ENCODE peak calls at places on chromosomes 13 and 19, in four cellular contexts. One of them, this sample, is unnamed.

GRCh38 chr13:28532226-28533048 is 37.5 kb upstream of the FLT1 start:
- DNase-seq in RWPE1: no peak
- DNase-seq in stimulated activated CD4-positive, alpha-beta T cell treated with anti-CD3 and anti-CD28 coated beads, Interleukin-4, amount 100 ng/mL, for 4 hours: no peak
- DNase-seq in aorta: no peak
- DNase-seq in this sample: no peak

GRCh38 chr19:18223860-18224524 is 2.2 kb downstream of the PDE4C start:
- DNase-seq in RWPE1: peak; percentile 55
- DNase-seq in stimulated activated CD4-positive, alpha-beta T cell treated with anti-CD3 and anti-CD28 coated beads, Interleukin-4, amount 100 ng/mL, for 4 hours: peak; percentile 17
- DNase-seq in aorta: no peak
- DNase-seq in this sample: no peak

GRCh38 chr13:34523401-34523800 is 418.7 kb upstream of the NBEA start:
- DNase-seq in RWPE1: peak; percentile 4
- DNase-seq in stimulated activated CD4-positive, alpha-beta T cell treated with anti-CD3 and anti-CD28 coated beads, Interleukin-4, amount 100 ng/mL, for 4 hours: no peak
- DNase-seq in aorta: no peak
- DNase-seq in this sample: no peak

GRCh38 chr19:46976845-46977320 is 42.8 kb upstream of the NPAS1 start:
- DNase-seq in RWPE1: no peak
- DNase-seq in stimulated activated CD4-positive, alpha-beta T cell treated with anti-CD3 and anti-CD28 coated beads, Interleukin-4, amount 100 ng/mL, for 4 hours: no peak
- DNase-seq in aorta: peak; percentile 84
- DNase-seq in this sample: no peak

GRCh38 chr19:7979559-7979958 is 25.9 kb downstream of the ELAVL1 start:
- DNase-seq in RWPE1: no peak
- DNase-seq in stimulated activated CD4-positive, alpha-beta T cell treated with anti-CD3 and anti-CD28 coated beads, Interleukin-4, amount 100 ng/mL, for 4 hours: no peak
- DNase-seq in aorta: no peak
- DNase-seq in this sample: no peak

GRCh38 chr13:78875792-78876580 is 217.0 kb upstream of the OBI1 start:
- DNase-seq in RWPE1: no peak
- DNase-seq in stimulated activated CD4-positive, alpha-beta T cell treated with anti-CD3 and anti-CD28 coated beads, Interleukin-4, amount 100 ng/mL, for 4 hours: no peak
- DNase-seq in aorta: peak; percentile 35
- DNase-seq in this sample: no peak

GRCh38 chr19:42023121-42023942 is 29.3 kb upstream of the ATP1A3 start:
- DNase-seq in RWPE1: no peak
- DNase-seq in stimulated activated CD4-positive, alpha-beta T cell treated with anti-CD3 and anti-CD28 coated beads, Interleukin-4, amount 100 ng/mL, for 4 hours: no peak
- DNase-seq in aorta: no peak
- DNase-seq in this sample: no peak

GRCh38 chr19:11736696-11737095 is 2.0 kb downstream of the ZNF823 start:
- DNase-seq in RWPE1: peak; percentile 26
- DNase-seq in stimulated activated CD4-positive, alpha-beta T cell treated with anti-CD3 and anti-CD28 coated beads, Interleukin-4, amount 100 ng/mL, for 4 hours: no peak
- DNase-seq in aorta: peak; percentile 76
- DNase-seq in this sample: no peak

GRCh38 chr19:1289395-1290244 is 3.9 kb downstream of the EFNA2 start:
- DNase-seq in RWPE1: no peak
- DNase-seq in stimulated activated CD4-positive, alpha-beta T cell treated with anti-CD3 and anti-CD28 coated beads, Interleukin-4, amount 100 ng/mL, for 4 hours: no peak
- DNase-seq in aorta: no peak
- DNase-seq in this sample: no peak

GRCh38 chr19:10404888-10405808 is 1.8 kb upstream of the CDC37 start:
- DNase-seq in RWPE1: no peak
- DNase-seq in stimulated activated CD4-positive, alpha-beta T cell treated with anti-CD3 and anti-CD28 coated beads, Interleukin-4, amount 100 ng/mL, for 4 hours: peak; percentile 64
- DNase-seq in aorta: no peak
- DNase-seq in this sample: no peak

GRCh38 chr13:97332725-97333124 is 101.2 kb upstream of the RAP2A start:
- DNase-seq in RWPE1: no peak
- DNase-seq in stimulated activated CD4-positive, alpha-beta T cell treated with anti-CD3 and anti-CD28 coated beads, Interleukin-4, amount 100 ng/mL, for 4 hours: no peak
- DNase-seq in aorta: no peak
- DNase-seq in this sample: no peak